ENCODE peak calls at places on chromosomes 5 and 9, in nine cellular contexts. O is right lobe of liver; S is activated naive CD4-positive, alpha-beta T cell; B is activated T-helper 1 cell treated with Interleukin-2 at 50 U/mL for 16 hours; H is Calu3; L is cardiac septum; C is activated CD4-positive, alpha-beta memory T cell treated with anti-CD3 and anti-CD28 coated beads for 36 hours; P is A172; R is B cell. X is an unnamed sample.

GRCh38 chr5:150644058-150644457 is 3.6 kb downstream of the SYNPO start:
- DNase-seq in O (no peak), S (no peak), B (no peak), H (no peak), L (no peak), C (no peak), P (peak; percentile 41), R (no peak), X (no peak)

GRCh38 chr9:104758974-104759373 is 5.0 kb upstream of the NIPSNAP3B start:
- DNase-seq in O (no peak), S (no peak), B (no peak), H (no peak), L (no peak), C (no peak), P (no peak), R (no peak), X (no peak)

GRCh38 chr9:117030254-117030768 is 343.2 kb downstream of the TRIM32 start:
- DNase-seq in O (no peak), S (no peak), B (no peak), H (no peak), L (no peak), C (no peak), P (no peak), R (no peak), X (no peak)

GRCh38 chr5:15683332-15683731 is 183.4 kb downstream of the FBXL7 start:
- DNase-seq in O (no peak), S (no peak), B (no peak), H (no peak), L (no peak), C (no peak), P (no peak), R (no peak), X (no peak)

GRCh38 chr9:81847181-81847915 is 80.9 kb upstream of the SPATA31D4 start:
- DNase-seq in O (no peak), S (no peak), B (no peak), H (no peak), L (no peak), C (no peak), P (no peak), R (no peak), X (no peak)

GRCh38 chr5:151151793-151152192 is 5.8 kb downstream of the ANXA6 start:
- DNase-seq in O (no peak), S (no peak), B (no peak), H (no peak), L (no peak), C (peak; percentile 88), P (no peak), R (no peak), X (no peak)

GRCh38 chr5:95615164-95615467 is 4.8 kb upstream of the GPR150 start:
- DNase-seq in O (no peak), S (no peak), B (no peak), H (no peak), L (no peak), C (no peak), P (no peak), R (no peak), X (no peak)

GRCh38 chr5:130386155-130386554 is 481.9 kb downstream of the CHSY3 start:
- DNase-seq in O (no peak), S (no peak), B (no peak), H (no peak), L (no peak), C (no peak), P (no peak), R (no peak), X (no peak)

GRCh38 chr5:32505718-32506117 is 61.2 kb upstream of the ZFR start:
- DNase-seq in O (no peak), S (no peak), B (no peak), H (no peak), L (no peak), C (no peak), P (no peak), R (no peak), X (no peak)

GRCh38 chr9:73441890-73442818 is 290.5 kb downstream of the ANXA1 start:
- DNase-seq in O (no peak), S (no peak), B (no peak), H (no peak), L (no peak), C (no peak), P (no peak), R (no peak), X (no peak)

GRCh38 chr5:68224561-68225187 is 9.1 kb downstream of the PIK3R1 start:
- DNase-seq in O (no peak), S (no peak), B (no peak), H (no peak), L (no peak), C (no peak), P (no peak), R (no peak), X (no peak)

GRCh38 chr5:65475336-65475735 is 6.4 kb downstream of the ADAMTS6 start:
- DNase-seq in O (no peak), S (no peak), B (no peak), H (no peak), L (no peak), C (no peak), P (no peak), R (no peak), X (no peak)

X was measured in Peyer's patch.